ENCODE peak calls at places on chromosomes 13 and 19, in four cellular contexts. Z is IMR-90, O is esophagus squamous epithelium, I is tibial nerve. B is an unnamed sample.

GRCh38 chr13:114219406-114219805 is 15.3 kb upstream of the CDC16 start:
- DNase-seq in Z (no peak), O (no peak), I (no peak), B (no peak)

GRCh38 chr13:22758245-22758644 is 422.5 kb upstream of the SGCG start:
- DNase-seq in Z (no peak), O (no peak), I (no peak), B (no peak)

GRCh38 chr19:28691683-28692082 is 521.3 kb downstream of the UQCRFS1 start:
- DNase-seq in Z (no peak), O (no peak), I (no peak), B (no peak)

GRCh38 chr13:51729853-51730553 is 74.0 kb downstream of the DHRS12 start:
- DNase-seq in Z (peak), O (no peak), I (no peak), B (no peak)

GRCh38 chr13:30679483-30680330 is 55.6 kb upstream of the ALOX5AP start:
- DNase-seq in Z (peak), O (no peak), I (no peak), B (no peak)

GRCh38 chr19:38308926-38309614 is 5.0 kb downstream of the C19orf33 start:
- DNase-seq in Z (no peak), O (no peak), I (no peak), B (no peak)

GRCh38 chr13:19586904-19587634 is 25.7 kb upstream of the TPTE2 start:
- DNase-seq in Z (peak), O (no peak), I (no peak), B (peak)

GRCh38 chr13:83220241-83220640 is 662.0 kb downstream of the SLITRK1 start:
- DNase-seq in Z (peak), O (no peak), I (no peak), B (no peak)

GRCh38 chr19:30255783-30256509 is 116.2 kb upstream of the ZNF536 start:
- DNase-seq in Z (no peak), O (no peak), I (no peak), B (no peak)

GRCh38 chr13:75481176-75482069 is 546 bp downstream of the TBC1D4 start:
- DNase-seq in Z (no peak), O (no peak), I (peak), B (no peak)

GRCh38 chr13:20412761-20413355 is 112.8 kb downstream of the CRYL1 start:
- DNase-seq in Z (peak), O (no peak), I (no peak), B (no peak)

GRCh38 chr13:102693781-102694180 is 1.1 kb downstream of the METTL21C start:
- DNase-seq in Z (peak), O (no peak), I (no peak), B (no peak)

GRCh38 chr13:84744203-84744602 is 861.9 kb upstream of the SLITRK1 start:
- DNase-seq in Z (no peak), O (no peak), I (no peak), B (no peak)

GRCh38 chr13:82698941-82699340 is 1183.3 kb downstream of the SLITRK1 start:
- DNase-seq in Z (no peak), O (no peak), I (no peak), B (no peak)

DNA sequence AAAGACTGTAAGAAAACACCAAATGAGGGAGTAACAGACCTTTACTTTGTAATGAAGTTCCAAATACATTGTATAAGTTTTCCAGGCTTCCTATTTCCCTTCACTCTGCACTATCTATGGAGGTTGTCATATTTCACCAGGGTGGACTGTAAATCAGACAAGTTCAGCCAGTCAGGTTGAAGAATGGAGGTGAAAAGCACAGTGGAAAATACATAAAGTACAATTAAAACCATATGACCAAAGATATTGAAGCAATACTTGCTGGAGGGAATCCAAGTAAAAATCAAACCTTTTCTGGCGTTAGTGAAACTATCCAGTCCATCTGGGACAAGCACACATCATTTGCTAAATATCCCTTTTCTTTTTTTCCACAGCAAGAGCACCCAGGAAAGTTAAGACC is 3.2 kb downstream of the LHFPL6 start:
- DNase-seq in Z (peak), O (no peak), I (no peak), B (no peak)
- H3K27ac ChIP-seq in Z (no peak), O (no peak), I (no peak), B (no peak)

GRCh38 chr19:2166741-2167738 is 3.3 kb downstream of the DOT1L start:
- DNase-seq in Z (peak), O (no peak), I (peak), B (no peak)

GRCh38 chr19:2167896-2168618 is 4.3 kb downstream of the DOT1L start:
- DNase-seq in Z (peak), O (peak), I (peak), B (no peak)

GRCh38 chr19:2168619-2169424 is 5.1 kb downstream of the DOT1L start:
- DNase-seq in Z (peak), O (peak), I (peak), B (peak)

GRCh38 chr19:2160384-2160783 is 3.3 kb upstream of the DOT1L start:
- DNase-seq in Z (no peak), O (no peak), I (no peak), B (no peak)

GRCh38 chr19:2164020-2164988 is 571 bp downstream of the DOT1L start:
- DNase-seq in Z (no peak), O (no peak), I (peak), B (no peak)
- TF ChIP-seq POLR2A in Z (no peak), O (no peak), I (no peak), B (no peak)

DNA sequence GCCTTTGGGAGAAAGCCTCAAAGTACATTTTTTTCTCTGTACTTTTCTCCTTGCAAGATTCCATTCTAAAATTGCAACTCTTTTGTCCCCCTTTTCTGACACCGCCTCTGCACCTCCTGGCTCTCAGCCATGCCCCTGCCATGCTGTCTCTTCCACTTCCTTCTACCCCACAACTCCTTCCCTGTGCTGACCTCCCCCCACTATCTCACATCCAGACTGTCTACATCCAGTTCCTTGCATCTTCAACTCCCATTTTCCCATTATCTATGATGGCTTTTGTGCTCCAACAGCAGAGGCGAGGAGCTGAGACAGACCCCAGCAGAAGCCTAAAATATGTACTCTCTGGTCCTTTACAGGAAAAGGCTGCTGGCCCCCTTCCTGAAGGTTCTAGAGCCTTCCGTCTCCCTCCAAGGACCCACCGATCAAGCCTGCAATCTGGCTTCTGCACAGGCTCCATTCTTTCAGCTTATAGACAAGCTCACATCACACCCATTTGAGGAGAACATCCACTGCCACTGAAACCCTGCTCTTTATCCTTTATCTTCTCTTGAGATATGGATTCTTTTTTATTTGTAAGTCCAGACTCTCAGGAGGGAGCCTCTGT is 50.2 kb downstream of the RFX2 start:
- DNase-seq in Z (no peak), O (no peak), I (no peak), B (no peak)
- H3K27ac ChIP-seq in Z (no peak), O (peak), I (peak), B (peak)

GRCh38 chr19:42261763-42262162 is 6.8 kb upstream of the ERF start:
- DNase-seq in Z (no peak), O (no peak), I (no peak), B (no peak)
- TF ChIP-seq POLR2A in Z (no peak), O (no peak), I (no peak), B (no peak)